ENCODE peak calls at places on chromosomes 16 and 17, in four cellular contexts. One of them, this sample, is unnamed.

GRCh38 chr17:41404024-41404651 is 6.7 kb upstream of the KRT31 start:
- DNase-seq in GM12865: peak
- DNase-seq in adrenal gland: peak
- DNase-seq in upper lobe of right lung: no peak
- DNase-seq in this sample: no peak

GRCh38 chr16:4656221-4656620 is 31.6 kb downstream of the MGRN1 start:
- DNase-seq in GM12865: no peak
- DNase-seq in adrenal gland: no peak
- DNase-seq in upper lobe of right lung: no peak
- DNase-seq in this sample: no peak

GRCh38 chr17:77508047-77508715 is 367.4 kb downstream of the SEC14L1 start:
- DNase-seq in GM12865: no peak
- DNase-seq in adrenal gland: no peak
- DNase-seq in upper lobe of right lung: peak
- DNase-seq in this sample: no peak

GRCh38 chr16:53022374-53022773 is 30.3 kb downstream of the CHD9NB start:
- DNase-seq in GM12865: peak
- DNase-seq in adrenal gland: peak
- DNase-seq in upper lobe of right lung: no peak
- DNase-seq in this sample: peak

GRCh38 chr17:46772013-46772878 is 46.2 kb downstream of the WNT3 start:
- DNase-seq in GM12865: no peak
- DNase-seq in adrenal gland: peak
- DNase-seq in upper lobe of right lung: peak
- DNase-seq in this sample: no peak

GRCh38 chr17:63537991-63538692 is 12.1 kb upstream of the DCAF7 start:
- DNase-seq in GM12865: no peak
- DNase-seq in adrenal gland: no peak
- DNase-seq in upper lobe of right lung: peak
- DNase-seq in this sample: no peak

GRCh38 chr16:87926246-87927194 is 9.8 kb downstream of the CA5A start:
- DNase-seq in GM12865: peak
- DNase-seq in adrenal gland: no peak
- DNase-seq in upper lobe of right lung: peak
- DNase-seq in this sample: no peak

GRCh38 chr16:3951861-3952332 is 71.4 kb upstream of the CREBBP start:
- DNase-seq in GM12865: no peak
- DNase-seq in adrenal gland: no peak
- DNase-seq in upper lobe of right lung: no peak
- DNase-seq in this sample: no peak

GRCh38 chr16:62889097-62889496 is 852.9 kb upstream of the CDH8 start:
- DNase-seq in GM12865: no peak
- DNase-seq in adrenal gland: no peak
- DNase-seq in upper lobe of right lung: no peak
- DNase-seq in this sample: no peak

GRCh38 chr17:40499551-40500189 is 1.8 kb downstream of the TNS4 start:
- DNase-seq in GM12865: no peak
- DNase-seq in adrenal gland: peak
- DNase-seq in upper lobe of right lung: peak
- DNase-seq in this sample: peak

GRCh38 chr16:88871730-88872416 is 5.4 kb upstream of the PABPN1L start:
- DNase-seq in GM12865: no peak
- DNase-seq in adrenal gland: no peak
- DNase-seq in upper lobe of right lung: no peak
- DNase-seq in this sample: no peak

GRCh38 chr17:3879181-3879580 is 13.7 kb downstream of the CAMKK1 start:
- DNase-seq in GM12865: no peak
- DNase-seq in adrenal gland: peak
- DNase-seq in upper lobe of right lung: no peak
- DNase-seq in this sample: no peak

GRCh38 chr17:3583456-3583855 is 25.8 kb downstream of the TRPV1 start:
- DNase-seq in GM12865: no peak
- DNase-seq in adrenal gland: no peak
- DNase-seq in upper lobe of right lung: no peak
- DNase-seq in this sample: no peak

GRCh38 chr17:32102697-32103096 is 39.6 kb upstream of the RHOT1 start:
- DNase-seq in GM12865: no peak
- DNase-seq in adrenal gland: no peak
- DNase-seq in upper lobe of right lung: no peak
- DNase-seq in this sample: no peak

GRCh38 chr16:72149676-72150464 is 22.1 kb downstream of the PMFBP1 start:
- DNase-seq in GM12865: peak
- DNase-seq in adrenal gland: no peak
- DNase-seq in upper lobe of right lung: no peak
- DNase-seq in this sample: no peak

GRCh38 chr17:79696159-79696982 is 34.4 kb upstream of the ENPP7 start:
- DNase-seq in GM12865: no peak
- DNase-seq in adrenal gland: no peak
- DNase-seq in upper lobe of right lung: no peak
- DNase-seq in this sample: no peak

GRCh38 chr17:44223574-44224046 is 4.1 kb upstream of the UBTF start:
- DNase-seq in GM12865: no peak
- DNase-seq in adrenal gland: peak
- DNase-seq in upper lobe of right lung: no peak
- DNase-seq in this sample: no peak

GRCh38 chr17:8166731-8167130 is 4.0 kb upstream of the VAMP2 start:
- DNase-seq in GM12865: no peak
- DNase-seq in adrenal gland: no peak
- DNase-seq in upper lobe of right lung: peak
- DNase-seq in this sample: no peak

GRCh38 chr16:87324411-87325275 is 7.5 kb upstream of the C16orf95 start:
- DNase-seq in GM12865: peak
- DNase-seq in adrenal gland: peak
- DNase-seq in upper lobe of right lung: no peak
- DNase-seq in this sample: peak

GRCh38 chr17:55601874-55602364 is 90.7 kb upstream of the SMIM36 start:
- DNase-seq in GM12865: peak
- DNase-seq in adrenal gland: peak
- DNase-seq in upper lobe of right lung: no peak
- DNase-seq in this sample: peak

GRCh38 chr16:3020247-3020603 is at the start of gene TNFRSF12A:
- DNase-seq in GM12865: peak
- DNase-seq in adrenal gland: peak
- DNase-seq in upper lobe of right lung: peak
- DNase-seq in this sample: peak

GRCh38 chr17:61517265-61517664 is 65.0 kb downstream of the TBX4 start:
- DNase-seq in GM12865: no peak
- DNase-seq in adrenal gland: no peak
- DNase-seq in upper lobe of right lung: no peak
- DNase-seq in this sample: no peak

GRCh38 chr16:11136600-11136999 is 119.4 kb downstream of the SOCS1 start:
- DNase-seq in GM12865: no peak
- DNase-seq in adrenal gland: no peak
- DNase-seq in upper lobe of right lung: no peak
- DNase-seq in this sample: no peak

GRCh38 chr17:9886141-9886930 is 18.7 kb downstream of the RCVRN start:
- DNase-seq in GM12865: no peak
- DNase-seq in adrenal gland: no peak
- DNase-seq in upper lobe of right lung: no peak
- DNase-seq in this sample: no peak

GRCh38 chr17:9887521-9887920 is 17.6 kb downstream of the RCVRN start:
- DNase-seq in GM12865: no peak
- DNase-seq in adrenal gland: no peak
- DNase-seq in upper lobe of right lung: no peak
- DNase-seq in this sample: no peak

GRCh38 chr17:9895923-9896322 is 9.1 kb downstream of the RCVRN start:
- DNase-seq in GM12865: no peak
- DNase-seq in adrenal gland: no peak
- DNase-seq in upper lobe of right lung: no peak
- DNase-seq in this sample: no peak

GRCh38 chr17:9893606-9894005 is 11.5 kb downstream of the RCVRN start:
- DNase-seq in GM12865: no peak
- DNase-seq in adrenal gland: no peak
- DNase-seq in upper lobe of right lung: no peak
- DNase-seq in this sample: no peak

GRCh38 chr17:9890124-9890523 is 14.9 kb downstream of the RCVRN start:
- DNase-seq in GM12865: peak
- DNase-seq in adrenal gland: no peak
- DNase-seq in upper lobe of right lung: no peak
- DNase-seq in this sample: peak
- TF ChIP-seq CTCF in GM12865: peak
- TF ChIP-seq CTCF in adrenal gland: no peak
- TF ChIP-seq CTCF in upper lobe of right lung: peak
- TF ChIP-seq CTCF in this sample: peak

DNA sequence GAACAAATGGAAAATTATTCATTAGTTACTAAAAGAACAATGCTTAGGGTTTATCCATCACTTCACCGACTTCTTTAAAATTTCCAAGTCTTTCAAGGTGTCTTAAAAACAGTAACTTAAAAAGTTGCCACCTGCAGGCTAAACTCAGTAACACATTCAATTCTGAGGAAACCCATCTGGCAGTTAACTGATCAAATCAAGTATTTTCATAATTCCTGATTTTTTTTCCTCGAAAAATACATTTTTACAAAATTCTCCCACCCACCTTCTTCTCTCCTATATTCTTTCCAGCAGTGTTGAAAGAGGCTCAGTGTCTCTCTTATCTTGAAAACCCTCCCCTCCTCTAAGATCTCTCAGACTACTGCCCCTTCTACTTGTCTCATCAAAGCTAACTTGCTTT is 29.9 kb downstream of the PARN start:
- DNase-seq in GM12865: peak
- DNase-seq in adrenal gland: no peak
- DNase-seq in upper lobe of right lung: no peak
- DNase-seq in this sample: no peak
- TF ChIP-seq CTCF in GM12865: peak
- TF ChIP-seq CTCF in adrenal gland: peak
- TF ChIP-seq CTCF in upper lobe of right lung: peak
- TF ChIP-seq CTCF in this sample: peak

GRCh38 chr17:80861892-80862291 is 129.7 kb upstream of the CHMP6 start:
- DNase-seq in GM12865: no peak
- DNase-seq in adrenal gland: no peak
- DNase-seq in upper lobe of right lung: no peak
- DNase-seq in this sample: peak
- TF ChIP-seq CTCF in GM12865: no peak
- TF ChIP-seq CTCF in adrenal gland: no peak
- TF ChIP-seq CTCF in upper lobe of right lung: peak
- TF ChIP-seq CTCF in this sample: no peak

GRCh38 chr17:1767358-1767757 is 5.5 kb downstream of the SERPINF1 start:
- DNase-seq in GM12865: no peak
- DNase-seq in adrenal gland: no peak
- DNase-seq in upper lobe of right lung: no peak
- DNase-seq in this sample: no peak
- TF ChIP-seq CTCF in GM12865: no peak
- TF ChIP-seq CTCF in adrenal gland: no peak
- TF ChIP-seq CTCF in upper lobe of right lung: no peak
- TF ChIP-seq CTCF in this sample: no peak

GRCh38 chr17:48737330-48738043 is 8.9 kb upstream of the HOXB13 start:
- DNase-seq in GM12865: no peak
- DNase-seq in adrenal gland: no peak
- DNase-seq in upper lobe of right lung: peak
- DNase-seq in this sample: no peak
- TF ChIP-seq CTCF in GM12865: no peak
- TF ChIP-seq CTCF in adrenal gland: no peak
- TF ChIP-seq CTCF in upper lobe of right lung: no peak
- TF ChIP-seq CTCF in this sample: no peak

GRCh38 chr17:17569691-17570090 is 21.8 kb downstream of the PEMT start:
- DNase-seq in GM12865: no peak
- DNase-seq in adrenal gland: no peak
- DNase-seq in upper lobe of right lung: no peak
- DNase-seq in this sample: no peak

GRCh38 chr17:17568772-17569195 is 22.7 kb downstream of the PEMT start:
- DNase-seq in GM12865: peak
- DNase-seq in adrenal gland: peak
- DNase-seq in upper lobe of right lung: peak
- DNase-seq in this sample: peak

GRCh38 chr17:17572010-17572785 is 19.3 kb downstream of the PEMT start:
- DNase-seq in GM12865: no peak
- DNase-seq in adrenal gland: peak
- DNase-seq in upper lobe of right lung: no peak
- DNase-seq in this sample: no peak

GRCh38 chr17:17570798-17571716 is 20.5 kb downstream of the PEMT start:
- DNase-seq in GM12865: no peak
- DNase-seq in adrenal gland: peak
- DNase-seq in upper lobe of right lung: no peak
- DNase-seq in this sample: no peak

GRCh38 chr17:17570207-17570797 is 21.2 kb downstream of the PEMT start:
- DNase-seq in GM12865: no peak
- DNase-seq in adrenal gland: peak
- DNase-seq in upper lobe of right lung: no peak
- DNase-seq in this sample: peak
- TF ChIP-seq CTCF in GM12865: no peak
- TF ChIP-seq CTCF in adrenal gland: peak
- TF ChIP-seq CTCF in upper lobe of right lung: peak
- TF ChIP-seq CTCF in this sample: no peak

GRCh38 chr17:80738020-80738380 is 193.4 kb downstream of the RPTOR start:
- DNase-seq in GM12865: no peak
- DNase-seq in adrenal gland: no peak
- DNase-seq in upper lobe of right lung: no peak
- DNase-seq in this sample: no peak
- TF ChIP-seq CTCF in GM12865: no peak
- TF ChIP-seq CTCF in adrenal gland: no peak
- TF ChIP-seq CTCF in upper lobe of right lung: no peak
- TF ChIP-seq CTCF in this sample: no peak

GRCh38 chr17:67559381-67559966 is 158.3 kb upstream of the NOL11 start:
- DNase-seq in GM12865: peak
- DNase-seq in adrenal gland: peak
- DNase-seq in upper lobe of right lung: no peak
- DNase-seq in this sample: no peak
- TF ChIP-seq CTCF in GM12865: peak
- TF ChIP-seq CTCF in adrenal gland: no peak
- TF ChIP-seq CTCF in upper lobe of right lung: peak
- TF ChIP-seq CTCF in this sample: no peak

This sample was measured in endothelial cell.